ENCODE peak calls at places on chromosomes 16 and 17, in six cellular contexts. N, S, I, G, D and H are unnamed samples. For H3K4me1 and H3K27me3, the result is how much of the 10 kb centered on the place peaks cover.

GRCh38 chr17:57810740-57811632 is 38.9 kb downstream of the MRPS23 start:
- DNase-seq in S (peak), D (no peak), I (peak), G (no peak), N (no peak), H (peak)

GRCh38 chr16:75029854-75030253 is 31.0 kb downstream of the ZNRF1 start:
- DNase-seq in G (no peak), S (peak), N (no peak), D (no peak), I (peak), H (no peak)

GRCh38 chr16:81896902-81897301 is 114.4 kb downstream of the SDR42E1 start:
- DNase-seq in S (no peak), I (no peak), G (no peak), D (no peak), N (no peak), H (no peak)

GRCh38 chr17:80701730-80702129 is 157.1 kb downstream of the RPTOR start:
- DNase-seq in I (no peak), S (no peak), N (no peak), G (no peak), D (no peak), H (no peak)

GRCh38 chr17:66786101-66786500 is 48.8 kb upstream of the CACNG5 start:
- DNase-seq in G (no peak), D (no peak), N (no peak), S (peak), I (no peak), H (no peak)

GRCh38 chr17:55606431-55606830 is 95.2 kb upstream of the SMIM36 start:
- DNase-seq in S (no peak), G (no peak), D (no peak), N (no peak), I (no peak), H (no peak)

GRCh38 chr17:15213381-15214087 is 51.6 kb downstream of the PMP22 start:
- DNase-seq in I (no peak), G (no peak), S (no peak), D (peak), N (no peak), H (no peak)

GRCh38 chr16:24999856-25000447 is 15.2 kb downstream of the ARHGAP17 start:
- DNase-seq in N (peak), G (no peak), D (peak), I (peak), S (no peak), H (no peak)

GRCh38 chr17:73194514-73195222 is 1.8 kb downstream of the COG1 start:
- DNase-seq in N (no peak), D (no peak), S (no peak), I (peak), G (no peak), H (no peak)

GRCh38 chr17:49230636-49231562 is at the start of gene PHOSPHO1:
- DNase-seq in D (peak), G (no peak), S (peak), I (peak), N (peak), H (peak)

GRCh38 chr17:50844117-50844700 is 8.8 kb downstream of the WFIKKN2 start:
- DNase-seq in N (no peak), D (no peak), I (no peak), G (no peak), S (peak), H (no peak)

GRCh38 chr16:88635671-88636070 is 2.7 kb upstream of the IL17C start:
- DNase-seq in I (no peak), G (no peak), N (no peak), D (no peak), S (no peak), H (no peak)

GRCh38 chr16:19969284-19969683 is 84.6 kb upstream of the GPRC5B start:
- DNase-seq in S (no peak), I (no peak), G (no peak), D (no peak), N (no peak), H (peak)

GRCh38 chr17:81984773-81985410 is 7.5 kb downstream of the ASPSCR1 start:
- DNase-seq in G (no peak), I (no peak), S (no peak), N (no peak), D (no peak), H (no peak)

GRCh38 chr16:4613636-4614570 is 785 bp downstream of the UBALD1 start:
- DNase-seq in G (no peak), S (no peak), I (peak), N (no peak), D (peak), H (peak)

GRCh38 chr16:4176794-4177438 is 60.7 kb upstream of the ADCY9 start:
- DNase-seq in D (peak), N (no peak), G (no peak), I (peak), S (peak), H (peak)

GRCh38 chr16:77675464-77676324 is 46.6 kb upstream of the NUDT7 start:
- DNase-seq in S (peak), D (peak), I (peak), N (peak), G (peak), H (peak)

GRCh38 chr16:49811630-49812334 is 44.1 kb downstream of the ZNF423 start:
- DNase-seq in G (no peak), D (peak), I (peak), S (peak), N (no peak), H (no peak)

GRCh38 chr16:5874899-5875298 is 777.3 kb upstream of the EEF2KMT start:
- DNase-seq in S (no peak), G (no peak), I (peak), N (no peak), D (no peak), H (no peak)

GRCh38 chr17:66963521-66964082 is 905 bp upstream of the CACNG4 start:
- DNase-seq in S (no peak), G (no peak), I (no peak), N (no peak), D (peak), H (no peak)

GRCh38 chr17:82228842-82229685 is at the start of gene SLC16A3:
- DNase-seq in D (peak), I (peak), G (no peak), S (no peak), N (peak), H (peak)

GRCh38 chr16:75000481-75001081 is 1.8 kb downstream of the ZNRF1 start:
- DNase-seq in D (no peak), I (peak), S (peak), N (no peak), G (no peak), H (no peak)

GRCh38 chr16:72464052-72464451 is 292.1 kb upstream of the PMFBP1 start:
- DNase-seq in N (no peak), I (no peak), G (no peak), D (no peak), S (no peak), H (no peak)

GRCh38 chr17:82031885-82032627 is 578 bp downstream of the RAC3 start:
- DNase-seq in I (no peak), D (peak), N (peak), S (no peak), G (no peak), H (peak)

GRCh38 chr17:72119963-72120877 is 600 bp upstream of the SOX9 start:
- DNase-seq in N (peak), I (peak), D (peak), G (no peak), S (peak), H (peak)

GRCh38 chr17:79842656-79843474 is 3.6 kb upstream of the CBX4 start:
- DNase-seq in G (no peak), I (no peak), D (no peak), S (no peak), N (no peak), H (peak)

GRCh38 chr16:27879601-27880247 is 183.8 kb downstream of the GSG1L start:
- DNase-seq in S (no peak), G (no peak), D (no peak), I (no peak), N (no peak), H (no peak)

GRCh38 chr17:10171057-10171456 is 27.3 kb downstream of the GAS7 start:
- DNase-seq in D (no peak), N (no peak), S (no peak), G (no peak), I (no peak), H (no peak)

GRCh38 chr17:80880650-80880989 is 111.0 kb upstream of the CHMP6 start:
- DNase-seq in N (no peak), S (no peak), G (no peak), D (no peak), I (no peak), H (no peak)

GRCh38 chr17:44223574-44224046 is 4.1 kb upstream of the UBTF start:
- DNase-seq in N (no peak), G (no peak), I (peak), S (no peak), D (no peak), H (peak)

DNA sequence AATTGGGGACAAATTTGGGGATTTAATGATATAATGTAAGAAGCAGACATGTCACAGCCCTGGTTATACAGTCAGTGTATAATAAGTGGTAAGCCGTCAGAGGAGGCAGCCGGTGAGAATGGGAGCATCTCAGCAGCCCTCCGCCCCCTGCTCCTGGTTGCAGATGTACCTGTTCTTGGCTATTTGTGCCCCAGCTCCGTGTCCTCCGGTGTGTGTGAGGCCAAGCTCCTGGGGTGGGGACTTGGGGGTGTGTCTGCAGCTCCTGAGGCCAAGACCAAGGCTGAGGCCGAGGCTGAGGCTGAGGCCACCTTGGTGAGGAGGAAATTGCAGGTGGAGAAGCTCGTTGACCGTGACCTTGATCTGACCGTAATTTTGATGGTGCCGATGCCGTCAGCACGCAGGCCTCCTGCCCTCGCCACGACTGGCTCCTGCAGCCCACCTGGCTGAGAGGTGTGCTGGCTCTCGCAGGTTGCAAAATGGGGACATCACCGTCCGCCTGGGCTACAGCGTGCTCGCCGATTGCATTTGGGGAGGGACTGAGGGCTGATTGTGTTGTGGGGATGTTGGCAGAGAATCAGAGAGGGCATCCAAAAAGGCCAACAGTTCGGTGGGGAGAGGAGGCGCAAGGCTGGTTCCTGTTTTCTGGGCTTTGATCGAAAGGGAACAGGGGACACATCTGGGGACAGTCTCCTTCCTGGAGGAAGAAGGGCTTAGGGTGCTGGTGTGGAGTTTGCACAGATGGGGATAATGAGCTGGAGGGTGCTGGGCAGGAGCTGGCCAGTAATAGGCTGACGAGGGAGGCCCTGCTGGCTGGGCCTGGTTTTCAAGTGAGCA is 288.3 kb downstream of the SEC14L1 start:
- DNase-seq in S (no peak), I (no peak), D (no peak), N (no peak), G (no peak), H (no peak)
- H3K4me1 ChIP-seq in S (half or more), I (half or more), D (under half), N (half or more), G (under half), H (half or more)

GRCh38 chr17:27386206-27387075 is 69.8 kb upstream of the KSR1 start:
- DNase-seq in G (no peak), N (no peak), I (no peak), D (no peak), S (no peak), H (no peak)
- H3K27me3 ChIP-seq in G (under half), N (under half), I (under half), D (under half), S (under half), H (under half)

DNA sequence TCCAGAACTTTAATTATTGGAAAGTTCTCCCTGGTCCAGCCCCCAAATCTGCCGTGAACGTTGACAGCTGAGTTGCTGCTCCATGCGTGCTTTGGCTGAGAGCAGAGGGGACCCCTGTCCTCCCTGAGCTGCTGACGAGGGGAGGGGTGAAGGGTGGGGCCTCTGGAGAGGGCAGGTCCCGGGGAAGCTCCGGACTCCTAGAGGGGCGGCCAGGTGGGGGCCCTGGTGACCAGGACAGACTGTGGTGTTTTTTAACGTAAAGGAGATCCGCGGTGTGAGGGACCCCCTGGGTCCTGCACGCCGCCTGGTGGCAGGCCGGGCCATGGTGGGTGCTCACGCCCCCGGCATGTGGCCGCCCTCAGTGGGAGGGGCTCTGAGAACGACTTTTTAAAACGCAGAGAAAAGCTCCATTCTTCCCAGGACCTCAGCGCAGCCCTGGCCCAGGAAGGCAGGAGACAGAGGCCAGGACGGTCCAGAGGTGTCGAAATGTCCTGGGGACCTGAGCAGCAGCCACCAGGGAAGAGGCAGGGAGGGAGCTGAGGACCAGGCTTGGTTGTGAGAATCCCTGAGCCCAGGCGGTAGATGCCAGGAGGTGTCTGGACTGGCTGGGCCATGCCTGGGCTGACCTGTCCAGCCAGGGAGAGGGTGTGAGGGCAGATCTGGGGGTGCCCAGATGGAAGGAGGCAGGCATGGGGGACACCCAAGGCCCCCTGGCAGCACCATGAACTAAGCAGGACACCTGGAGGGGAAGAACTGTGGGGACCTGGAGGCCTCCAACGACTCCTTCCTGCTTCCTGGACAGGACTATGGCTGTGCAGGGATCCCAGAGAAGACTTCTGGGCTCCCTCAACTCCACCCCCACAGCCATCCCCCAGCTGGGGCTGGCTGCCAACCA is at the start of gene MC1R:
- DNase-seq in I (peak), N (no peak), G (no peak), S (peak), D (peak), H (no peak)
- H3K4me1 ChIP-seq in I (under half), N (under half), G (under half), S (half or more), D (under half), H (under half)

GRCh38 chr16:86517033-86517432 is 6.7 kb downstream of the FOXF1 start:
- DNase-seq in D (no peak), G (no peak), N (no peak), S (no peak), I (no peak), H (no peak)
- H3K27me3 ChIP-seq in D (under half), G (half or more), N (under half), S (under half), I (under half), H (half or more)

DNA sequence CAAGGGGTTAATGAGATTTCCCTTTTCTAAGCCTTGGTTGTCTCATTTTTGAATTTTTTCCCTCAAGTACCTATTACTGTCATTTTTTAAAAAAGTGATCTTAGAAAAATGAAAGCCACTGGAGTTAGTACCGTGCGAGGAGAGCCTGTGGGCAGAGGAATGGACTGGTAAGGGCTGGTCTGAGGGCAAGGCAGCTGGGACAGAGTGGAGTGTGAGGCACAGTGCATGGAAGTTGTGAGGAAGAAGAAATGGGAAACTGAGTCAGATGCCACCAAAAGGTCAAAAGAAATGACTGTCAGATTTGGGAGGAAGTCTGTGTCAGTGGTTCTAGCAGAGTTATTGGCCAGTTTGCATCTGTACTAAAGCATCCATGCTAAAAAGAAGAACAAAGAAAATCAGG is 8.2 kb downstream of the RASD1 start:
- DNase-seq in G (no peak), D (no peak), I (no peak), S (no peak), N (no peak), H (no peak)
- H3K4me1 ChIP-seq in G (under half), D (under half), I (under half), S (under half), N (under half), H (under half)